ENCODE peak calls at places on chromosomes 6 and 20, in nine cellular contexts. One of them, this sample, is unnamed.

GRCh38 chr6:130158061-130158460 is 64.7 kb downstream of the SAMD3 start:
- DNase-seq in endodermal cell: no peak
- DNase-seq in endothelial cell of umbilical vein: no peak
- DNase-seq in stomach: no peak
- DNase-seq in brain microvascular endothelial cell: no peak
- DNase-seq in CD4-positive, CD25-positive, alpha-beta regulatory T cell: no peak
- DNase-seq in pancreas: no peak
- DNase-seq in cardiac muscle cell: no peak
- DNase-seq in dorsolateral prefrontal cortex: no peak
- DNase-seq in this sample: no peak

GRCh38 chr20:33653900-33654596 is 8.1 kb upstream of the C20orf144 start:
- DNase-seq in pancreas: peak; percentile 99
- DNase-seq in endodermal cell: peak; percentile 77
- DNase-seq in cardiac muscle cell: no peak
- DNase-seq in endothelial cell of umbilical vein: no peak
- DNase-seq in brain microvascular endothelial cell: no peak
- DNase-seq in CD4-positive, CD25-positive, alpha-beta regulatory T cell: no peak
- DNase-seq in dorsolateral prefrontal cortex: no peak
- DNase-seq in stomach: peak; percentile 94
- DNase-seq in this sample: no peak

GRCh38 chr6:119350202-119351004 is 842 bp upstream of the MAN1A1 start:
- DNase-seq in cardiac muscle cell: peak; percentile 22
- DNase-seq in stomach: no peak
- DNase-seq in dorsolateral prefrontal cortex: no peak
- DNase-seq in brain microvascular endothelial cell: peak; percentile 31
- DNase-seq in CD4-positive, CD25-positive, alpha-beta regulatory T cell: peak; percentile 76
- DNase-seq in endothelial cell of umbilical vein: peak; percentile 66
- DNase-seq in endodermal cell: no peak
- DNase-seq in pancreas: no peak
- DNase-seq in this sample: no peak

GRCh38 chr6:912871-913663 is 220.1 kb upstream of the EXOC2 start:
- DNase-seq in brain microvascular endothelial cell: peak; percentile 13
- DNase-seq in pancreas: peak; percentile 47
- DNase-seq in CD4-positive, CD25-positive, alpha-beta regulatory T cell: no peak
- DNase-seq in cardiac muscle cell: peak; percentile 28
- DNase-seq in endothelial cell of umbilical vein: no peak
- DNase-seq in endodermal cell: peak; percentile 86
- DNase-seq in stomach: peak; percentile 58
- DNase-seq in dorsolateral prefrontal cortex: no peak
- DNase-seq in this sample: no peak

GRCh38 chr6:169972736-169973135 is 221.3 kb downstream of the ERMARD start:
- DNase-seq in stomach: peak; percentile 10
- DNase-seq in endodermal cell: peak; percentile 36
- DNase-seq in CD4-positive, CD25-positive, alpha-beta regulatory T cell: no peak
- DNase-seq in dorsolateral prefrontal cortex: no peak
- DNase-seq in cardiac muscle cell: no peak
- DNase-seq in endothelial cell of umbilical vein: no peak
- DNase-seq in pancreas: no peak
- DNase-seq in brain microvascular endothelial cell: no peak
- DNase-seq in this sample: peak; percentile 5

GRCh38 chr6:53023323-53023722 is 28.2 kb upstream of the GSTA4 start:
- DNase-seq in CD4-positive, CD25-positive, alpha-beta regulatory T cell: no peak
- DNase-seq in endodermal cell: no peak
- DNase-seq in dorsolateral prefrontal cortex: peak; percentile 56
- DNase-seq in brain microvascular endothelial cell: no peak
- DNase-seq in stomach: peak; percentile 28
- DNase-seq in pancreas: no peak
- DNase-seq in cardiac muscle cell: no peak
- DNase-seq in endothelial cell of umbilical vein: no peak
- DNase-seq in this sample: no peak

GRCh38 chr6:43847741-43848630 is 78.0 kb downstream of the VEGFA start:
- DNase-seq in endodermal cell: no peak
- DNase-seq in cardiac muscle cell: no peak
- DNase-seq in dorsolateral prefrontal cortex: no peak
- DNase-seq in CD4-positive, CD25-positive, alpha-beta regulatory T cell: no peak
- DNase-seq in stomach: no peak
- DNase-seq in brain microvascular endothelial cell: no peak
- DNase-seq in endothelial cell of umbilical vein: no peak
- DNase-seq in pancreas: no peak
- DNase-seq in this sample: no peak

GRCh38 chr20:17202668-17203067 is 24.2 kb upstream of the PCSK2 start:
- DNase-seq in dorsolateral prefrontal cortex: no peak
- DNase-seq in brain microvascular endothelial cell: no peak
- DNase-seq in CD4-positive, CD25-positive, alpha-beta regulatory T cell: no peak
- DNase-seq in cardiac muscle cell: peak; percentile 43
- DNase-seq in pancreas: no peak
- DNase-seq in endodermal cell: peak; percentile 81
- DNase-seq in endothelial cell of umbilical vein: no peak
- DNase-seq in stomach: no peak
- DNase-seq in this sample: no peak

GRCh38 chr6:157443066-157443800 is 62.2 kb downstream of the ZDHHC14 start:
- DNase-seq in CD4-positive, CD25-positive, alpha-beta regulatory T cell: peak; percentile 24
- DNase-seq in pancreas: no peak
- DNase-seq in endothelial cell of umbilical vein: no peak
- DNase-seq in brain microvascular endothelial cell: peak; percentile 79
- DNase-seq in endodermal cell: no peak
- DNase-seq in cardiac muscle cell: no peak
- DNase-seq in stomach: no peak
- DNase-seq in dorsolateral prefrontal cortex: no peak
- DNase-seq in this sample: no peak

GRCh38 chr6:131954775-131955107 is 3.6 kb upstream of the CCN2 start:
- DNase-seq in dorsolateral prefrontal cortex: no peak
- DNase-seq in brain microvascular endothelial cell: peak; percentile 99
- DNase-seq in cardiac muscle cell: peak; percentile 75
- DNase-seq in pancreas: peak; percentile 47
- DNase-seq in CD4-positive, CD25-positive, alpha-beta regulatory T cell: no peak
- DNase-seq in endothelial cell of umbilical vein: peak; percentile 98
- DNase-seq in endodermal cell: no peak
- DNase-seq in stomach: peak; percentile 81
- DNase-seq in this sample: no peak

GRCh38 chr6:33886673-33887144 is 82.9 kb upstream of the MLN start:
- DNase-seq in dorsolateral prefrontal cortex: no peak
- DNase-seq in stomach: no peak
- DNase-seq in endothelial cell of umbilical vein: peak; percentile 21
- DNase-seq in CD4-positive, CD25-positive, alpha-beta regulatory T cell: peak; percentile 67
- DNase-seq in pancreas: no peak
- DNase-seq in brain microvascular endothelial cell: no peak
- DNase-seq in cardiac muscle cell: peak; percentile 62
- DNase-seq in endodermal cell: no peak
- DNase-seq in this sample: no peak

GRCh38 chr6:41027251-41027650 is 11.8 kb downstream of the UNC5CL start:
- DNase-seq in pancreas: no peak
- DNase-seq in endodermal cell: no peak
- DNase-seq in stomach: no peak
- DNase-seq in cardiac muscle cell: no peak
- DNase-seq in CD4-positive, CD25-positive, alpha-beta regulatory T cell: no peak
- DNase-seq in brain microvascular endothelial cell: no peak
- DNase-seq in endothelial cell of umbilical vein: no peak
- DNase-seq in dorsolateral prefrontal cortex: no peak
- DNase-seq in this sample: no peak

GRCh38 chr6:144008501-144009245 is 614 bp upstream of the PLAGL1 start:
- DNase-seq in CD4-positive, CD25-positive, alpha-beta regulatory T cell: peak; percentile 3
- DNase-seq in endodermal cell: peak; percentile 78
- DNase-seq in endothelial cell of umbilical vein: no peak
- DNase-seq in cardiac muscle cell: peak; percentile 23
- DNase-seq in stomach: no peak
- DNase-seq in pancreas: peak; percentile 62
- DNase-seq in brain microvascular endothelial cell: no peak
- DNase-seq in dorsolateral prefrontal cortex: no peak
- DNase-seq in this sample: no peak

GRCh38 chr6:151276112-151276745 is 36.5 kb downstream of the AKAP12 start:
- DNase-seq in brain microvascular endothelial cell: peak; percentile 53
- DNase-seq in endodermal cell: no peak
- DNase-seq in pancreas: no peak
- DNase-seq in dorsolateral prefrontal cortex: no peak
- DNase-seq in endothelial cell of umbilical vein: no peak
- DNase-seq in stomach: no peak
- DNase-seq in CD4-positive, CD25-positive, alpha-beta regulatory T cell: no peak
- DNase-seq in cardiac muscle cell: no peak
- DNase-seq in this sample: no peak

GRCh38 chr6:146856296-146856695 is 257.5 kb downstream of the ADGB start:
- DNase-seq in dorsolateral prefrontal cortex: no peak
- DNase-seq in pancreas: no peak
- DNase-seq in stomach: no peak
- DNase-seq in CD4-positive, CD25-positive, alpha-beta regulatory T cell: no peak
- DNase-seq in endothelial cell of umbilical vein: no peak
- DNase-seq in brain microvascular endothelial cell: no peak
- DNase-seq in cardiac muscle cell: no peak
- DNase-seq in endodermal cell: no peak
- DNase-seq in this sample: no peak

GRCh38 chr6:150695652-150696051 is 96.0 kb downstream of the PLEKHG1 start:
- DNase-seq in dorsolateral prefrontal cortex: no peak
- DNase-seq in endothelial cell of umbilical vein: no peak
- DNase-seq in cardiac muscle cell: no peak
- DNase-seq in CD4-positive, CD25-positive, alpha-beta regulatory T cell: no peak
- DNase-seq in stomach: no peak
- DNase-seq in endodermal cell: no peak
- DNase-seq in brain microvascular endothelial cell: no peak
- DNase-seq in pancreas: no peak
- DNase-seq in this sample: no peak

GRCh38 chr20:22559711-22560305 is 24.6 kb downstream of the FOXA2 start:
- DNase-seq in CD4-positive, CD25-positive, alpha-beta regulatory T cell: no peak
- DNase-seq in brain microvascular endothelial cell: no peak
- DNase-seq in endodermal cell: no peak
- DNase-seq in pancreas: no peak
- DNase-seq in stomach: no peak
- DNase-seq in endothelial cell of umbilical vein: no peak
- DNase-seq in dorsolateral prefrontal cortex: no peak
- DNase-seq in cardiac muscle cell: no peak
- DNase-seq in this sample: no peak

GRCh38 chr20:22562620-22563019 is 21.8 kb downstream of the FOXA2 start:
- DNase-seq in brain microvascular endothelial cell: no peak
- DNase-seq in endothelial cell of umbilical vein: no peak
- DNase-seq in CD4-positive, CD25-positive, alpha-beta regulatory T cell: no peak
- DNase-seq in endodermal cell: peak; percentile 57
- DNase-seq in cardiac muscle cell: no peak
- DNase-seq in dorsolateral prefrontal cortex: no peak
- DNase-seq in pancreas: no peak
- DNase-seq in stomach: no peak
- DNase-seq in this sample: no peak

GRCh38 chr20:22563062-22563965 is 21.1 kb downstream of the FOXA2 start:
- DNase-seq in brain microvascular endothelial cell: no peak
- DNase-seq in CD4-positive, CD25-positive, alpha-beta regulatory T cell: no peak
- DNase-seq in dorsolateral prefrontal cortex: no peak
- DNase-seq in endothelial cell of umbilical vein: no peak
- DNase-seq in cardiac muscle cell: no peak
- DNase-seq in pancreas: no peak
- DNase-seq in stomach: no peak
- DNase-seq in endodermal cell: no peak
- DNase-seq in this sample: no peak

GRCh38 chr20:22560817-22561216 is 23.6 kb downstream of the FOXA2 start:
- DNase-seq in endothelial cell of umbilical vein: no peak
- DNase-seq in CD4-positive, CD25-positive, alpha-beta regulatory T cell: no peak
- DNase-seq in dorsolateral prefrontal cortex: no peak
- DNase-seq in cardiac muscle cell: no peak
- DNase-seq in stomach: no peak
- DNase-seq in brain microvascular endothelial cell: no peak
- DNase-seq in endodermal cell: peak; percentile 65
- DNase-seq in pancreas: no peak
- DNase-seq in this sample: no peak

GRCh38 chr20:22561965-22562581 is 22.3 kb downstream of the FOXA2 start:
- DNase-seq in dorsolateral prefrontal cortex: no peak
- DNase-seq in endodermal cell: no peak
- DNase-seq in endothelial cell of umbilical vein: no peak
- DNase-seq in cardiac muscle cell: no peak
- DNase-seq in stomach: no peak
- DNase-seq in brain microvascular endothelial cell: no peak
- DNase-seq in CD4-positive, CD25-positive, alpha-beta regulatory T cell: no peak
- DNase-seq in pancreas: no peak
- DNase-seq in this sample: no peak
- H3K27me3 ChIP-seq in dorsolateral prefrontal cortex: peaks cover 83% of the 10 kb centered on the region
- H3K27me3 ChIP-seq in endodermal cell: peaks cover 44% of the 10 kb centered on the region
- H3K27me3 ChIP-seq in endothelial cell of umbilical vein: peaks cover 58% of the 10 kb centered on the region
- H3K27me3 ChIP-seq in cardiac muscle cell: peaks cover 100% of the 10 kb centered on the region
- H3K27me3 ChIP-seq in stomach: no peaks in the 10 kb centered on the region
- H3K27me3 ChIP-seq in brain microvascular endothelial cell: peaks cover 64% of the 10 kb centered on the region
- H3K27me3 ChIP-seq in CD4-positive, CD25-positive, alpha-beta regulatory T cell: peaks cover 30% of the 10 kb centered on the region
- H3K27me3 ChIP-seq in pancreas: no peaks in the 10 kb centered on the region
- H3K27me3 ChIP-seq in this sample: no peaks in the 10 kb centered on the region

DNA sequence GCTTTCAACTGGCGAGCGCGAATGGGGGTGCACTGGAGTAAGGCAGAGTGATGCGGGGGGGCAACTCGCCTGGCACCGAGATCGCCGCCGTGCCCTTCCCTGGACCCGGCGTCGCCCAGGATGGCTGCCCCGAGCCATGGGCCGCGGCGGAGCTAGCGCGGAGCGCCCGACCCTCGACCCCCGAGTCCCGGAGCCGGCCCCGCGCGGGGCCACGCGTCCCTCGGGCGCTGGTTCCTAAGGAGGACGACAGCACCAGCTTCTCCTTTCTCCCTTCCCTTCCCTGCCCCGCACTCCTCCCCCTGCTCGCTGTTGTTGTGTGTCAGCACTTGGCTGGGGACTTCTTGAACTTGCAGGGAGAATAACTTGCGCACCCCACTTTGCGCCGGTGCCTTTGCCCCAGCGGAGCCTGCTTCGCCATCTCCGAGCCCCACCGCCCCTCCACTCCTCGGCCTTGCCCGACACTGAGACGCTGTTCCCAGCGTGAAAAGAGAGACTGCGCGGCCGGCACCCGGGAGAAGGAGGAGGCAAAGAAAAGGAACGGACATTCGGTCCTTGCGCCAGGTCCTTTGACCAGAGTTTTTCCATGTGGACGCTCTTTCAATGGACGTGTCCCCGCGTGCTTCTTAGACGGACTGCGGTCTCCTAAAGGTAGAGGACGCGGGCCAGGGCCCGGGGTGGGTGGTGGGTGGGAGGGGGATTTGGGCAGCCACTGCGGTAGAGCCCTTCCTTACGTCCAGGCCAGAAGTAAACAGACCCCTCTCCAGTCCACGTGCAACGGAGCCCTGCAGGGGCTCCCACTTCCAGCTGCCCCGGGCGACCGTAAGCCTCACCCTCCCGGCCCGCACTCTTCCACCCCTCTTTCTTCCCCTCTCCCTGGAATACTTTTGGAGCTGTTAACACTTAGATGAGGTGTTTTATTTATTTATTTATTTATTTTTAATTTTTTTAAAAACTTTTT is 1.0 kb downstream of the BMP2 start:
- DNase-seq in dorsolateral prefrontal cortex: peak; percentile 45
- DNase-seq in cardiac muscle cell: peak; percentile 37
- DNase-seq in endothelial cell of umbilical vein: peak; percentile 49
- DNase-seq in CD4-positive, CD25-positive, alpha-beta regulatory T cell: no peak
- DNase-seq in endodermal cell: peak; percentile 77
- DNase-seq in pancreas: peak; percentile 38
- DNase-seq in stomach: peak; percentile 32
- DNase-seq in brain microvascular endothelial cell: peak; percentile 16
- DNase-seq in this sample: peak; percentile 51
- H3K4me3 ChIP-seq in dorsolateral prefrontal cortex: peak overlapping the region; percentile 78
- H3K4me3 ChIP-seq in cardiac muscle cell: peak overlapping the region; percentile 99
- H3K4me3 ChIP-seq in endothelial cell of umbilical vein: peak overlapping the region; percentile 72
- H3K4me3 ChIP-seq in CD4-positive, CD25-positive, alpha-beta regulatory T cell: no peak overlapping the region
- H3K4me3 ChIP-seq in endodermal cell: peak overlapping the region; percentile 92
- H3K4me3 ChIP-seq in pancreas: peak overlapping the region; percentile 70
- H3K4me3 ChIP-seq in stomach: peak overlapping the region; percentile 70
- H3K4me3 ChIP-seq in brain microvascular endothelial cell: peak overlapping the region; percentile 72
- H3K4me3 ChIP-seq in this sample: peak overlapping the region; percentile 65

GRCh38 chr6:70413829-70414494 is 654 bp downstream of the FAM135A start:
- DNase-seq in pancreas: no peak
- DNase-seq in brain microvascular endothelial cell: no peak
- DNase-seq in stomach: no peak
- DNase-seq in dorsolateral prefrontal cortex: peak; percentile 54
- DNase-seq in CD4-positive, CD25-positive, alpha-beta regulatory T cell: peak; percentile 27
- DNase-seq in cardiac muscle cell: peak; percentile 23
- DNase-seq in endothelial cell of umbilical vein: peak; percentile 38
- DNase-seq in endodermal cell: no peak
- DNase-seq in this sample: no peak
- H3K27ac ChIP-seq in pancreas: peak overlapping the region; percentile 76
- H3K27ac ChIP-seq in brain microvascular endothelial cell: no peak overlapping the region
- H3K27ac ChIP-seq in stomach: peak overlapping the region; percentile 92
- H3K27ac ChIP-seq in dorsolateral prefrontal cortex: peak overlapping the region; percentile 93
- H3K27ac ChIP-seq in CD4-positive, CD25-positive, alpha-beta regulatory T cell: peak overlapping the region; percentile 79
- H3K27ac ChIP-seq in cardiac muscle cell: peak overlapping the region; percentile 6
- H3K27ac ChIP-seq in endothelial cell of umbilical vein: no peak overlapping the region
- H3K27ac ChIP-seq in endodermal cell: no peak overlapping the region
- H3K27ac ChIP-seq in this sample: peak overlapping the region; percentile 57

GRCh38 chr20:568865-569415 is 25.4 kb upstream of the CSNK2A1 start:
- DNase-seq in brain microvascular endothelial cell: no peak
- DNase-seq in dorsolateral prefrontal cortex: no peak
- DNase-seq in endothelial cell of umbilical vein: no peak
- DNase-seq in CD4-positive, CD25-positive, alpha-beta regulatory T cell: no peak
- DNase-seq in pancreas: no peak
- DNase-seq in endodermal cell: peak; percentile 54
- DNase-seq in stomach: no peak
- DNase-seq in cardiac muscle cell: no peak
- DNase-seq in this sample: no peak
- H3K27me3 ChIP-seq in brain microvascular endothelial cell: no peaks in the 10 kb centered on the region
- H3K27me3 ChIP-seq in dorsolateral prefrontal cortex: peaks cover 12% of the 10 kb centered on the region
- H3K27me3 ChIP-seq in endothelial cell of umbilical vein: peaks cover 5% of the 10 kb centered on the region
- H3K27me3 ChIP-seq in CD4-positive, CD25-positive, alpha-beta regulatory T cell: peaks cover 2% of the 10 kb centered on the region
- H3K27me3 ChIP-seq in pancreas: peaks cover 3% of the 10 kb centered on the region
- H3K27me3 ChIP-seq in endodermal cell: no peaks in the 10 kb centered on the region
- H3K27me3 ChIP-seq in stomach: peaks cover 3% of the 10 kb centered on the region
- H3K27me3 ChIP-seq in cardiac muscle cell: no peaks in the 10 kb centered on the region
- H3K27me3 ChIP-seq in this sample: no peaks in the 10 kb centered on the region

This sample was measured in right lobe of liver.